ENCODE peak calls at places on chromosome 18, in nine cellular contexts. One of them, this sample, is unnamed.

GRCh38 chr18:43882358-43882757 is 605.1 kb upstream of the SYT4 start:
- DNase-seq in astrocyte of the spinal cord: no peak
- DNase-seq in progenitor cell of endocrine pancreas: no peak
- DNase-seq in A549: no peak
- DNase-seq in HL-60: no peak
- DNase-seq in uterus: no peak
- DNase-seq in fibroblast of the aortic adventitia: no peak
- DNase-seq in RWPE1: no peak
- DNase-seq in thoracic aorta: no peak
- DNase-seq in this sample: no peak

GRCh38 chr18:52903858-52904257 is 563.9 kb downstream of the DCC start:
- DNase-seq in A549: peak; percentile 26
- DNase-seq in astrocyte of the spinal cord: peak; percentile 5
- DNase-seq in progenitor cell of endocrine pancreas: peak; percentile 50
- DNase-seq in fibroblast of the aortic adventitia: no peak
- DNase-seq in RWPE1: peak; percentile 0
- DNase-seq in uterus: no peak
- DNase-seq in HL-60: peak; percentile 44
- DNase-seq in thoracic aorta: no peak
- DNase-seq in this sample: no peak

GRCh38 chr18:56933472-56933871 is 213.4 kb upstream of the BOD1L2 start:
- DNase-seq in uterus: no peak
- DNase-seq in progenitor cell of endocrine pancreas: no peak
- DNase-seq in astrocyte of the spinal cord: no peak
- DNase-seq in thoracic aorta: no peak
- DNase-seq in A549: no peak
- DNase-seq in fibroblast of the aortic adventitia: no peak
- DNase-seq in RWPE1: no peak
- DNase-seq in HL-60: no peak
- DNase-seq in this sample: no peak

GRCh38 chr18:55322176-55322735 is 265.7 kb downstream of the TCF4 start:
- DNase-seq in thoracic aorta: peak; percentile 63
- DNase-seq in HL-60: peak; percentile 25
- DNase-seq in fibroblast of the aortic adventitia: peak; percentile 96
- DNase-seq in A549: peak; percentile 42
- DNase-seq in progenitor cell of endocrine pancreas: peak; percentile 27
- DNase-seq in astrocyte of the spinal cord: peak; percentile 96
- DNase-seq in uterus: peak; percentile 93
- DNase-seq in RWPE1: peak; percentile 14
- DNase-seq in this sample: peak; percentile 85

GRCh38 chr18:987325-988186 is 82.9 kb downstream of the ADCYAP1 start:
- DNase-seq in astrocyte of the spinal cord: peak; percentile 62
- DNase-seq in HL-60: no peak
- DNase-seq in fibroblast of the aortic adventitia: peak; percentile 99
- DNase-seq in A549: peak; percentile 4
- DNase-seq in thoracic aorta: no peak
- DNase-seq in progenitor cell of endocrine pancreas: no peak
- DNase-seq in RWPE1: peak; percentile 23
- DNase-seq in uterus: no peak
- DNase-seq in this sample: no peak

GRCh38 chr18:43193336-43193735 is 77.9 kb upstream of the RIT2 start:
- DNase-seq in uterus: no peak
- DNase-seq in fibroblast of the aortic adventitia: no peak
- DNase-seq in progenitor cell of endocrine pancreas: no peak
- DNase-seq in thoracic aorta: no peak
- DNase-seq in HL-60: no peak
- DNase-seq in astrocyte of the spinal cord: no peak
- DNase-seq in RWPE1: no peak
- DNase-seq in A549: no peak
- DNase-seq in this sample: no peak

GRCh38 chr18:36496022-36496421 is 198.5 kb downstream of the FHOD3 start:
- DNase-seq in astrocyte of the spinal cord: no peak
- DNase-seq in uterus: no peak
- DNase-seq in progenitor cell of endocrine pancreas: no peak
- DNase-seq in A549: no peak
- DNase-seq in RWPE1: no peak
- DNase-seq in fibroblast of the aortic adventitia: peak; percentile 49
- DNase-seq in HL-60: no peak
- DNase-seq in thoracic aorta: no peak
- DNase-seq in this sample: no peak

GRCh38 chr18:63903981-63904570 is 3.7 kb upstream of the SERPINB10 start:
- DNase-seq in fibroblast of the aortic adventitia: no peak
- DNase-seq in HL-60: no peak
- DNase-seq in uterus: no peak
- DNase-seq in A549: no peak
- DNase-seq in RWPE1: no peak
- DNase-seq in astrocyte of the spinal cord: no peak
- DNase-seq in progenitor cell of endocrine pancreas: no peak
- DNase-seq in thoracic aorta: no peak
- DNase-seq in this sample: no peak

GRCh38 chr18:10928971-10929373 is 220.4 kb downstream of the PIEZO2 start:
- DNase-seq in RWPE1: no peak
- DNase-seq in astrocyte of the spinal cord: peak; percentile 86
- DNase-seq in thoracic aorta: no peak
- DNase-seq in HL-60: no peak
- DNase-seq in progenitor cell of endocrine pancreas: no peak
- DNase-seq in fibroblast of the aortic adventitia: peak; percentile 72
- DNase-seq in A549: no peak
- DNase-seq in uterus: no peak
- DNase-seq in this sample: no peak

GRCh38 chr18:33802955-33803354 is 224.9 kb downstream of the ASXL3 start:
- DNase-seq in progenitor cell of endocrine pancreas: peak; percentile 11
- DNase-seq in thoracic aorta: no peak
- DNase-seq in fibroblast of the aortic adventitia: no peak
- DNase-seq in astrocyte of the spinal cord: no peak
- DNase-seq in RWPE1: no peak
- DNase-seq in A549: no peak
- DNase-seq in uterus: no peak
- DNase-seq in HL-60: no peak
- DNase-seq in this sample: no peak

GRCh38 chr18:5488844-5489243 is 55.0 kb downstream of the EPB41L3 start:
- DNase-seq in astrocyte of the spinal cord: peak; percentile 13
- DNase-seq in uterus: no peak
- DNase-seq in thoracic aorta: no peak
- DNase-seq in HL-60: no peak
- DNase-seq in RWPE1: no peak
- DNase-seq in fibroblast of the aortic adventitia: peak; percentile 6
- DNase-seq in A549: no peak
- DNase-seq in progenitor cell of endocrine pancreas: no peak
- DNase-seq in this sample: peak; percentile 72

GRCh38 chr18:48121752-48122151 is 191.3 kb upstream of the SMAD2 start:
- DNase-seq in HL-60: no peak
- DNase-seq in progenitor cell of endocrine pancreas: no peak
- DNase-seq in uterus: no peak
- DNase-seq in astrocyte of the spinal cord: no peak
- DNase-seq in A549: no peak
- DNase-seq in thoracic aorta: no peak
- DNase-seq in fibroblast of the aortic adventitia: no peak
- DNase-seq in RWPE1: no peak
- DNase-seq in this sample: no peak

GRCh38 chr18:76458522-76459311 is 36.3 kb downstream of the ZNF516 start:
- DNase-seq in RWPE1: no peak
- DNase-seq in thoracic aorta: no peak
- DNase-seq in astrocyte of the spinal cord: no peak
- DNase-seq in A549: no peak
- DNase-seq in HL-60: no peak
- DNase-seq in uterus: no peak
- DNase-seq in fibroblast of the aortic adventitia: no peak
- DNase-seq in progenitor cell of endocrine pancreas: no peak
- DNase-seq in this sample: no peak

GRCh38 chr18:45449761-45450227 is 165.5 kb upstream of the SLC14A2 start:
- DNase-seq in astrocyte of the spinal cord: peak; percentile 43
- DNase-seq in thoracic aorta: no peak
- DNase-seq in progenitor cell of endocrine pancreas: no peak
- DNase-seq in RWPE1: no peak
- DNase-seq in fibroblast of the aortic adventitia: peak; percentile 62
- DNase-seq in HL-60: no peak
- DNase-seq in uterus: peak; percentile 73
- DNase-seq in A549: no peak
- DNase-seq in this sample: peak; percentile 55

GRCh38 chr18:13220326-13220991 is 1.9 kb downstream of the LDLRAD4 start:
- DNase-seq in thoracic aorta: no peak
- DNase-seq in RWPE1: no peak
- DNase-seq in uterus: no peak
- DNase-seq in astrocyte of the spinal cord: peak; percentile 2
- DNase-seq in HL-60: no peak
- DNase-seq in fibroblast of the aortic adventitia: no peak
- DNase-seq in progenitor cell of endocrine pancreas: no peak
- DNase-seq in A549: no peak
- DNase-seq in this sample: no peak

DNA sequence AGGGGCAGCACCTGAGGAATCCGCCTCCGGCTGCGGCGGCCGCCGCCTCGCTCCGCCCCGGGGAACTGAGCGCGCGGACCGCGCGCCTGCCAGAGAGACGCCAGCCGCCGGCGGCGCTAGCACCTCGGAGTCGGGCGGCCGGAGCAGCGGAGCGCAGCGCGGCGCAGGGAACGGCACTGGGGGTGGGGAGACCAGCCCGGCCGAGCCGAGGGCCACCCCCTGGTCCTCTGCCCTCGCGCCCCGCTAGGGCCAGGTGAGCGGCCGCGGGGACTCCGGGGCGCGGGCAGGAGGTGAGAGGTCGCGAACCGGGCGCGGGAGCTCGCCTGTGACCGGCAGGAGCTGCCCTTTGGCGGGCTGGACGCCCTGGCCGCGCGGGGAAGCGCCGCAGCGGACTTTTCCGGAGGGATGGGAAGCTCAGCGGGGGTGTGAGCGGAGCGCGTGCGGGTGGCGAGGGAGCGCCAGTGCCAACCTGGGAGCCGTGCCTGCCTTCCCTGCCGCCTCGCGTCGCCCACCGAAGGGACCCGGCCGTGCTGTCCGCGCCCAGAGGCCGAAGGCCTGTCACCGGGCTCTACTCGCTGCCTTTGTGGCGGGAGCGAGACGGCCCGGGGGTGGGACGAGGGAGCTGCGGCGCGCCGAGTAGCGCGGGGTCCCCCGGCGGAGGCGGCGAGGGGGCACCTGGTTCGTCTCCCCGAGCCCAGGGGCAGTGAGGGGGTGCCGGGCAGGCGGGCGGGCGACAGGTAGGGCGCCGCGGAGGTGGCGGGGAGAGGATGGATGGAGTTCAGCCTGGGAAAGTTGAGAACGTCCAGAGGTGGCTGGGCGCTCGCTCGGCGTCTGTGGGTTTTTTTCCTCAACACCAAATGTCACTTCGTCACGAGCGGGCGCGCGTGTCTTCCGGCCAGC is at the start of gene GREB1L:
- DNase-seq in progenitor cell of endocrine pancreas: peak; percentile 74
- DNase-seq in A549: peak; percentile 55
- DNase-seq in HL-60: peak; percentile 41
- DNase-seq in RWPE1: peak; percentile 67
- DNase-seq in astrocyte of the spinal cord: peak; percentile 42
- DNase-seq in fibroblast of the aortic adventitia: peak; percentile 22
- DNase-seq in thoracic aorta: no peak
- DNase-seq in uterus: no peak
- DNase-seq in this sample: peak; percentile 84
- TF ChIP-seq CTCF in progenitor cell of endocrine pancreas: peak; percentile 63
- TF ChIP-seq CTCF in A549: peak; percentile 41
- TF ChIP-seq CTCF in HL-60: peak; percentile 9
- TF ChIP-seq CTCF in RWPE1: peak; percentile 41
- TF ChIP-seq CTCF in astrocyte of the spinal cord: peak; percentile 17
- TF ChIP-seq CTCF in fibroblast of the aortic adventitia: no peak
- TF ChIP-seq CTCF in thoracic aorta: peak; percentile 32
- TF ChIP-seq CTCF in uterus: peak; percentile 17
- TF ChIP-seq CTCF in this sample: no peak

GRCh38 chr18:70429847-70430500 is 141.1 kb downstream of the SOCS6 start:
- DNase-seq in fibroblast of the aortic adventitia: no peak
- DNase-seq in RWPE1: no peak
- DNase-seq in HL-60: no peak
- DNase-seq in A549: no peak
- DNase-seq in thoracic aorta: no peak
- DNase-seq in uterus: no peak
- DNase-seq in progenitor cell of endocrine pancreas: no peak
- DNase-seq in astrocyte of the spinal cord: no peak
- DNase-seq in this sample: peak; percentile 77

GRCh38 chr18:70431203-70431624 is 142.4 kb downstream of the SOCS6 start:
- DNase-seq in uterus: no peak
- DNase-seq in fibroblast of the aortic adventitia: peak; percentile 65
- DNase-seq in astrocyte of the spinal cord: no peak
- DNase-seq in A549: peak; percentile 98
- DNase-seq in RWPE1: peak; percentile 25
- DNase-seq in progenitor cell of endocrine pancreas: no peak
- DNase-seq in HL-60: no peak
- DNase-seq in thoracic aorta: no peak
- DNase-seq in this sample: no peak

GRCh38 chr18:70430501-70431173 is 141.8 kb downstream of the SOCS6 start:
- DNase-seq in A549: no peak
- DNase-seq in progenitor cell of endocrine pancreas: no peak
- DNase-seq in uterus: no peak
- DNase-seq in HL-60: no peak
- DNase-seq in RWPE1: no peak
- DNase-seq in astrocyte of the spinal cord: no peak
- DNase-seq in fibroblast of the aortic adventitia: no peak
- DNase-seq in thoracic aorta: no peak
- DNase-seq in this sample: no peak

GRCh38 chr18:70433001-70433400 is 144.2 kb downstream of the SOCS6 start:
- DNase-seq in astrocyte of the spinal cord: no peak
- DNase-seq in fibroblast of the aortic adventitia: no peak
- DNase-seq in uterus: no peak
- DNase-seq in progenitor cell of endocrine pancreas: no peak
- DNase-seq in A549: no peak
- DNase-seq in thoracic aorta: no peak
- DNase-seq in RWPE1: no peak
- DNase-seq in HL-60: no peak
- DNase-seq in this sample: no peak
- TF ChIP-seq CTCF in astrocyte of the spinal cord: no peak
- TF ChIP-seq CTCF in fibroblast of the aortic adventitia: no peak
- TF ChIP-seq CTCF in uterus: no peak
- TF ChIP-seq CTCF in progenitor cell of endocrine pancreas: no peak
- TF ChIP-seq CTCF in A549: no peak
- TF ChIP-seq CTCF in thoracic aorta: no peak
- TF ChIP-seq CTCF in RWPE1: no peak
- TF ChIP-seq CTCF in HL-60: no peak
- TF ChIP-seq CTCF in this sample: no peak

DNA sequence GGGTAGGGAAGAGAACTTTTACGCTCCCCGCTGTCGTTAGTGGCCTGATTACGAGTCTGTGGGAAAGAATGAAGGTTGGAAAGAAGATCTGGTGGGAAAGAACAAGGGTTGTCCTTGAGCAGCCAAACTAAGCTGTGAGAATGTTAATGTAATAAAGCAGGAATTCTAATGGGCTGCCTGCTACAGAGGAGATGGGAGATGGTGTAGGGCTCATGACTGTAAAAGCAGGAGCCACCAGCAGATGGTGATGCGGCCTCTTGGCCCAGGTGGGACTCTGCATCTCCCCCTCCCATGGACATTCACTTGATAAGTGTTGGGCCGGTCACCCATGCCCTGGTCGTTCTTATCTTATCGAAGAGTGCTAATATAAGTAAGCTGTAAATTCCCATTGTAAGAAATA is 150.0 kb downstream of the NEDD4L start:
- DNase-seq in A549: no peak
- DNase-seq in progenitor cell of endocrine pancreas: no peak
- DNase-seq in uterus: peak; percentile 28
- DNase-seq in astrocyte of the spinal cord: no peak
- DNase-seq in fibroblast of the aortic adventitia: no peak
- DNase-seq in HL-60: no peak
- DNase-seq in thoracic aorta: no peak
- DNase-seq in RWPE1: no peak
- DNase-seq in this sample: no peak
- TF ChIP-seq CTCF in A549: no peak
- TF ChIP-seq CTCF in progenitor cell of endocrine pancreas: peak; percentile 61
- TF ChIP-seq CTCF in uterus: peak; percentile 15
- TF ChIP-seq CTCF in astrocyte of the spinal cord: peak; percentile 62
- TF ChIP-seq CTCF in fibroblast of the aortic adventitia: peak; percentile 42
- TF ChIP-seq CTCF in HL-60: no peak
- TF ChIP-seq CTCF in thoracic aorta: no peak
- TF ChIP-seq CTCF in RWPE1: no peak
- TF ChIP-seq CTCF in this sample: no peak

GRCh38 chr18:23671564-23671963 is 8.9 kb upstream of the ANKRD29 start:
- DNase-seq in HL-60: no peak
- DNase-seq in thoracic aorta: no peak
- DNase-seq in RWPE1: no peak
- DNase-seq in fibroblast of the aortic adventitia: no peak
- DNase-seq in astrocyte of the spinal cord: no peak
- DNase-seq in uterus: no peak
- DNase-seq in A549: no peak
- DNase-seq in progenitor cell of endocrine pancreas: no peak
- DNase-seq in this sample: no peak
- TF ChIP-seq CTCF in HL-60: no peak
- TF ChIP-seq CTCF in thoracic aorta: no peak
- TF ChIP-seq CTCF in RWPE1: no peak
- TF ChIP-seq CTCF in fibroblast of the aortic adventitia: no peak
- TF ChIP-seq CTCF in astrocyte of the spinal cord: no peak
- TF ChIP-seq CTCF in uterus: no peak
- TF ChIP-seq CTCF in A549: no peak
- TF ChIP-seq CTCF in progenitor cell of endocrine pancreas: no peak
- TF ChIP-seq CTCF in this sample: no peak